ENCODE peak calls at places on chromosomes 1 and 21, in nine cellular contexts. R is heart right ventricle; T is psoas muscle; X is T-helper 2 cell; I is left colon; E is NCI-H510A treated with DMSO at 0.1 percent for 48 hours; D is CD8-positive, alpha-beta T cell; H is stimulated activated CD4-positive, alpha-beta T cell treated with anti-CD3 and anti-CD28 coated beads, Interleukin-1b, Interleukin-23, amount 100 ng/mL, for 4 hours; Z is transverse colon. A is an unnamed sample.

GRCh38 chr1:109782927-109783326 is 19.2 kb upstream of the EPS8L3 start:
- DNase-seq in R (peak; percentile 8), T (no peak), X (no peak), I (peak; percentile 11), E (no peak), D (no peak), H (no peak), Z (no peak), A (no peak)

GRCh38 chr1:33387512-33388079 is 43.3 kb downstream of the PHC2 start:
- DNase-seq in R (no peak), T (no peak), X (no peak), I (no peak), E (no peak), D (no peak), H (no peak), Z (no peak), A (no peak)

GRCh38 chr1:43292151-43292550 is 6.8 kb upstream of the C1orf210 start:
- DNase-seq in R (no peak), T (no peak), X (no peak), I (no peak), E (no peak), D (no peak), H (no peak), Z (no peak), A (no peak)

GRCh38 chr1:3352084-3352951 is 102.1 kb upstream of the ARHGEF16 start:
- DNase-seq in R (no peak), T (peak; percentile 37), X (no peak), I (no peak), E (no peak), D (no peak), H (no peak), Z (peak; percentile 39), A (no peak)

GRCh38 chr1:46931151-46931550 is 10.1 kb downstream of the CYP4A11 start:
- DNase-seq in R (no peak), T (no peak), X (no peak), I (no peak), E (no peak), D (no peak), H (no peak), Z (no peak), A (no peak)

GRCh38 chr1:17671314-17671705 is 83.8 kb upstream of the ACTL8 start:
- DNase-seq in R (no peak), T (no peak), X (no peak), I (no peak), E (no peak), D (no peak), H (no peak), Z (no peak), A (no peak)

GRCh38 chr1:75423616-75424015 is 187.3 kb downstream of the SLC44A5 start:
- DNase-seq in R (no peak), T (no peak), X (no peak), I (no peak), E (peak; percentile 78), D (no peak), H (no peak), Z (no peak), A (no peak)

GRCh38 chr1:204130178-204130577 is 21.7 kb downstream of the ETNK2 start:
- DNase-seq in R (no peak), T (no peak), X (no peak), I (no peak), E (no peak), D (no peak), H (no peak), Z (no peak), A (peak; percentile 97)

GRCh38 chr1:179881642-179882252 is 338 bp upstream of the TOR1AIP1 start:
- DNase-seq in R (no peak), T (no peak), X (no peak), I (no peak), E (peak; percentile 90), D (no peak), H (no peak), Z (peak; percentile 82), A (peak; percentile 86)

GRCh38 chr1:42740756-42741580 is 932 bp upstream of the CLDN19 start:
- DNase-seq in R (no peak), T (no peak), X (no peak), I (no peak), E (no peak), D (no peak), H (no peak), Z (no peak), A (no peak)

GRCh38 chr1:36571106-36571505 is 88.4 kb upstream of the CSF3R start:
- DNase-seq in R (no peak), T (no peak), X (no peak), I (no peak), E (no peak), D (no peak), H (no peak), Z (no peak), A (no peak)

GRCh38 chr1:161738627-161739287 is 10.8 kb upstream of the DUSP12 start:
- DNase-seq in R (peak; percentile 27), T (peak; percentile 31), X (no peak), I (peak; percentile 48), E (no peak), D (peak; percentile 67), H (no peak), Z (peak; percentile 72), A (no peak)

GRCh38 chr21:25790122-25790951 is 55.6 kb downstream of the GABPA start:
- DNase-seq in R (no peak), T (no peak), X (no peak), I (no peak), E (peak; percentile 21), D (no peak), H (no peak), Z (no peak), A (no peak)

GRCh38 chr1:3774503-3775247 is 2.1 kb downstream of the SMIM1 start:
- DNase-seq in R (no peak), T (no peak), X (no peak), I (no peak), E (no peak), D (no peak), H (no peak), Z (no peak), A (peak; percentile 30)

GRCh38 chr1:199163277-199164069 is 524.6 kb downstream of the PTPRC start:
- DNase-seq in R (no peak), T (no peak), X (no peak), I (no peak), E (no peak), D (no peak), H (no peak), Z (no peak), A (no peak)

GRCh38 chr1:232248276-232248803 is 381.6 kb downstream of the SIPA1L2 start:
- DNase-seq in R (no peak), T (no peak), X (no peak), I (no peak), E (peak; percentile 64), D (no peak), H (no peak), Z (no peak), A (no peak)

GRCh38 chr21:41576010-41576615 is 68.2 kb upstream of the TMPRSS2 start:
- DNase-seq in R (no peak), T (no peak), X (no peak), I (no peak), E (no peak), D (no peak), H (no peak), Z (no peak), A (no peak)

GRCh38 chr1:168626326-168626725 is 49.9 kb downstream of the XCL1 start:
- DNase-seq in R (no peak), T (no peak), X (no peak), I (no peak), E (no peak), D (no peak), H (no peak), Z (no peak), A (no peak)

GRCh38 chr1:24694380-24694843 is 50.8 kb upstream of the CLIC4 start:
- DNase-seq in R (peak; percentile 56), T (no peak), X (no peak), I (no peak), E (peak; percentile 67), D (no peak), H (no peak), Z (no peak), A (no peak)

GRCh38 chr1:93695411-93696005 is 13.9 kb upstream of the BCAR3 start:
- DNase-seq in R (no peak), T (no peak), X (no peak), I (no peak), E (no peak), D (no peak), H (no peak), Z (no peak), A (no peak)

GRCh38 chr21:43969115-43969444 is 43.0 kb upstream of the TRAPPC10 start:
- DNase-seq in R (no peak), T (peak; percentile 11), X (no peak), I (no peak), E (no peak), D (no peak), H (no peak), Z (no peak), A (no peak)

GRCh38 chr1:28249013-28249870 is 10.1 kb upstream of the SESN2 start:
- DNase-seq in R (peak; percentile 64), T (peak; percentile 71), X (no peak), I (no peak), E (peak; percentile 80), D (peak; percentile 45), H (no peak), Z (peak; percentile 50), A (peak; percentile 66)

GRCh38 chr1:81582467-81582986 is 218.2 kb upstream of the ADGRL2 start:
- DNase-seq in R (no peak), T (no peak), X (no peak), I (no peak), E (no peak), D (no peak), H (no peak), Z (no peak), A (no peak)

GRCh38 chr1:155183775-155184221 is 10.1 kb downstream of the TRIM46 start:
- DNase-seq in R (no peak), T (no peak), X (no peak), I (no peak), E (no peak), D (no peak), H (no peak), Z (no peak), A (no peak)

GRCh38 chr1:68141079-68141800 is 90.8 kb upstream of the DIRAS3 start:
- DNase-seq in R (no peak), T (no peak), X (no peak), I (no peak), E (no peak), D (no peak), H (no peak), Z (no peak), A (no peak)

GRCh38 chr1:212981025-212981495 is 30.7 kb downstream of the VASH2 start:
- DNase-seq in R (peak; percentile 35), T (peak; percentile 37), X (no peak), I (peak; percentile 15), E (peak; percentile 64), D (no peak), H (no peak), Z (no peak), A (peak; percentile 36)